ENCODE peak calls at places on chromosome 22, in six cellular contexts. T is AG09309; O is activated CD4-positive, alpha-beta memory T cell treated with anti-CD3 and anti-CD28 coated beads, Interleukin-2, amount 10 ng/mL, durations not matched to agents 7 days and 5 days; A is activated T-cell treated with anti-CD3 and anti-CD28 coated beads for 4 hours; K is cardiac septum; X is kidney epithelial cell. W is an unnamed sample.

GRCh38 chr22:37860796-37861421 is 11.7 kb downstream of the EIF3L start:
- DNase-seq in T (no peak), O (no peak), A (no peak), K (no peak), X (no peak), W (no peak)

GRCh38 chr22:25212337-25212736 is 7.1 kb upstream of the CRYBB2 start:
- DNase-seq in T (no peak), O (no peak), A (no peak), K (no peak), X (no peak), W (no peak)

GRCh38 chr22:32237021-32237420 is 18.1 kb downstream of the SLC5A4 start:
- DNase-seq in T (no peak), O (no peak), A (no peak), K (no peak), X (no peak), W (no peak)

GRCh38 chr22:30079952-30080533 is at the start of gene HORMAD2:
- DNase-seq in T (no peak), O (no peak), A (no peak), K (no peak), X (peak), W (no peak)

GRCh38 chr22:41301085-41302015 is at the start of gene ZC3H7B:
- DNase-seq in T (no peak), O (peak), A (peak), K (peak), X (no peak), W (peak)

GRCh38 chr22:39960791-39961746 is 872 bp downstream of the TMA7B start:
- DNase-seq in T (peak), O (peak), A (peak), K (peak), X (peak), W (peak)

GRCh38 chr22:49230194-49230577 is 597.5 kb downstream of the BRD1 start:
- DNase-seq in T (no peak), O (peak), A (no peak), K (peak), X (no peak), W (no peak)

GRCh38 chr22:35544189-35544588 is 3.6 kb downstream of the RASD2 start:
- DNase-seq in T (no peak), O (no peak), A (no peak), K (no peak), X (no peak), W (no peak)

GRCh38 chr22:42473484-42474193 is 41.4 kb upstream of the NFAM1 start:
- DNase-seq in T (peak), O (no peak), A (peak), K (no peak), X (peak), W (peak)

GRCh38 chr22:30566125-30566524 is 8.3 kb downstream of the GAL3ST1 start:
- DNase-seq in T (no peak), O (no peak), A (no peak), K (no peak), X (no peak), W (no peak)

GRCh38 chr22:46781291-46781690 is 18.8 kb downstream of the TBC1D22A start:
- DNase-seq in T (no peak), O (no peak), A (no peak), K (no peak), X (no peak), W (no peak)